ENCODE peak calls at places on chromosomes 6 and 20, in nine cellular contexts. Y is body of pancreas, O is heart right ventricle, E is dorsolateral prefrontal cortex, G is AG09319, U is pancreas, C is fibroblast of lung, W is WTC11, B is lower lobe of right lung. P is an unnamed sample.

GRCh38 chr6:133764011-133764812 is 124.7 kb upstream of the TCF21 start:
- DNase-seq in U (no peak), G (peak; percentile 38), C (peak; percentile 84), W (no peak), E (no peak), Y (no peak), B (no peak), O (no peak), P (no peak)

GRCh38 chr6:9308284-9308683 is 872.9 kb upstream of the SLC35B3 start:
- DNase-seq in B (no peak), U (no peak), G (no peak), C (peak; percentile 3), O (no peak), W (no peak), E (no peak), Y (no peak), P (no peak)

GRCh38 chr6:5125152-5126006 is 40.2 kb downstream of the PPP1R3G start:
- DNase-seq in U (no peak), O (no peak), W (no peak), B (no peak), G (no peak), E (no peak), Y (no peak), C (peak; percentile 75), P (no peak)

GRCh38 chr20:61263938-61264337 is 11.9 kb downstream of the CDH4 start:
- DNase-seq in G (no peak), C (no peak), E (no peak), U (no peak), Y (no peak), O (no peak), W (no peak), B (no peak), P (no peak)

GRCh38 chr6:34560366-34561226 is 4.5 kb upstream of the SPDEF start:
- DNase-seq in G (no peak), E (no peak), O (no peak), Y (no peak), U (no peak), B (no peak), C (peak; percentile 68), W (peak; percentile 39), P (no peak)

GRCh38 chr20:43798591-43799149 is 71.9 kb upstream of the GTSF1L start:
- DNase-seq in Y (no peak), C (no peak), B (no peak), O (no peak), G (no peak), W (no peak), E (no peak), U (no peak), P (no peak)

GRCh38 chr6:69796627-69797390 is at the start of gene LMBRD1:
- DNase-seq in G (peak; percentile 93), E (peak; percentile 99), U (peak; percentile 98), Y (peak; percentile 100), W (peak; percentile 98), B (peak; percentile 99), C (peak; percentile 94), O (peak; percentile 97), P (peak; percentile 88)

GRCh38 chr6:164130151-164130550 is 715.6 kb downstream of the QKI start:
- DNase-seq in O (peak; percentile 33), U (no peak), G (no peak), C (no peak), B (no peak), Y (peak; percentile 12), W (no peak), E (peak; percentile 82), P (no peak)

GRCh38 chr6:151647871-151648639 is 154.2 kb downstream of the CCDC170 start:
- DNase-seq in Y (no peak), W (peak; percentile 89), U (no peak), E (no peak), G (no peak), O (no peak), C (no peak), B (no peak), P (no peak)

GRCh38 chr6:130934848-130935585 is 107.8 kb downstream of the SMLR1 start:
- DNase-seq in C (peak; percentile 57), B (no peak), U (no peak), W (no peak), G (no peak), O (no peak), E (no peak), Y (no peak), P (no peak)

GRCh38 chr20:11304811-11305210 is 612.9 kb upstream of the BTBD3 start:
- DNase-seq in E (no peak), U (no peak), B (no peak), C (no peak), Y (no peak), W (no peak), O (no peak), G (no peak), P (no peak)

GRCh38 chr6:116682334-116682712 is 1.3 kb downstream of the KPNA5 start:
- DNase-seq in G (no peak), C (peak; percentile 68), E (no peak), W (no peak), B (no peak), Y (peak; percentile 13), O (no peak), U (no peak), P (no peak)

GRCh38 chr6:36874016-36874442 is 574 bp downstream of the PPIL1 start:
- DNase-seq in W (no peak), U (peak; percentile 54), O (no peak), G (no peak), E (peak; percentile 35), Y (peak; percentile 84), B (no peak), C (peak; percentile 26), P (no peak)

DNA sequence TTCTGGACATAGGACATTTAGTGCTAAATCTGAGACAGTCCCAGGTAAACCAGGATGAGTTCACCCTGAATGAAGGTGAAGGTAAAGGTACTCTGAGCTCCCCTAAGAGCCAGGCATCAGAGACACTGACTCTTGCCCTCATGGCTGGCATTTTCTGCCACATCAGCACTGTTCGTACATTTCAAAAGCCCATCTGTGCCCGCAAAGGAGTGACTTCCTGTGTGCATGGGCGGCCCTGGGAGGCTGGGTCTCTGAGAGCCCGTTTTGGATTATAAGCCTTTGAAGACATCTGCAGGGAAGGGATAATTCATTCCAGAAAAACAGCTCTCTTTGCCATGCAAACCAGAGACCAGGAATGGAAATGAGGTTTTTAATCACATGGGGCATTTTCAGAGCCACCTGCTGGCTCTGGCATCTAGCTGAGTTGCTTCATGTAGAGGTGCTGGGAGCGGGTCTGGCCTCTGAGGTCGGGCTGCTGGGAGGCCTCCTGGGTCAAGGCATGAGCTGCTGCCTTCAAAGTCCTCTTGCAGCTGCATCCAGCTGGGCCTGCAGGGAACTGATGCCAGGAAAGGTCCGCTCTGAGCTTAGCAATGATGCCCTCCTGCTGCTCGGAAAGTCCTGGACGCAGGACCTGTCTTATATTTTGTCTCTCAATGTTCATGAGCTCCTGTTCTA is 348.4 kb downstream of the DHX35 start:
- DNase-seq in C (no peak), G (no peak), E (no peak), U (no peak), B (no peak), W (peak; percentile 15), O (no peak), Y (no peak), P (no peak)
- TF ChIP-seq CTCF in C (no peak), G (no peak), E (no peak), U (no peak), B (no peak), W (no peak), O (no peak), Y (no peak), P (no peak)

GRCh38 chr6:97445406-97445805 is 162.4 kb upstream of the MMS22L start:
- DNase-seq in G (no peak), C (no peak), Y (no peak), O (no peak), E (no peak), W (no peak), U (no peak), B (no peak), P (no peak)

GRCh38 chr6:97438011-97438671 is 155.1 kb upstream of the MMS22L start:
- DNase-seq in B (no peak), O (no peak), C (no peak), Y (no peak), U (no peak), G (no peak), W (no peak), E (no peak), P (no peak)

GRCh38 chr6:97437087-97437486 is 154.1 kb upstream of the MMS22L start:
- DNase-seq in G (no peak), B (no peak), O (no peak), C (peak; percentile 22), Y (no peak), E (peak; percentile 13), U (no peak), W (no peak), P (no peak)

GRCh38 chr6:97443408-97444080 is 160.5 kb upstream of the MMS22L start:
- DNase-seq in O (no peak), Y (no peak), C (no peak), E (no peak), U (no peak), W (no peak), B (no peak), G (no peak), P (no peak)

GRCh38 chr6:97440590-97441176 is 157.7 kb upstream of the MMS22L start:
- DNase-seq in C (peak; percentile 38), Y (peak; percentile 5), O (peak; percentile 8), U (no peak), W (peak; percentile 42), E (peak; percentile 91), B (no peak), G (no peak), P (no peak)
- TF ChIP-seq CTCF in C (peak; percentile 50), Y (no peak), O (no peak), U (no peak), W (no peak), E (peak; percentile 63), B (no peak), G (peak; percentile 37), P (peak; percentile 48)

GRCh38 chr6:74343804-74344203 is 647.8 kb downstream of the CD109 start:
- DNase-seq in Y (no peak), E (no peak), U (no peak), G (no peak), W (no peak), O (no peak), B (no peak), C (no peak), P (no peak)
- TF ChIP-seq CTCF in Y (peak; percentile 33), E (no peak), U (no peak), G (peak; percentile 24), W (no peak), O (no peak), B (no peak), C (peak; percentile 19), P (peak; percentile 37)

DNA sequence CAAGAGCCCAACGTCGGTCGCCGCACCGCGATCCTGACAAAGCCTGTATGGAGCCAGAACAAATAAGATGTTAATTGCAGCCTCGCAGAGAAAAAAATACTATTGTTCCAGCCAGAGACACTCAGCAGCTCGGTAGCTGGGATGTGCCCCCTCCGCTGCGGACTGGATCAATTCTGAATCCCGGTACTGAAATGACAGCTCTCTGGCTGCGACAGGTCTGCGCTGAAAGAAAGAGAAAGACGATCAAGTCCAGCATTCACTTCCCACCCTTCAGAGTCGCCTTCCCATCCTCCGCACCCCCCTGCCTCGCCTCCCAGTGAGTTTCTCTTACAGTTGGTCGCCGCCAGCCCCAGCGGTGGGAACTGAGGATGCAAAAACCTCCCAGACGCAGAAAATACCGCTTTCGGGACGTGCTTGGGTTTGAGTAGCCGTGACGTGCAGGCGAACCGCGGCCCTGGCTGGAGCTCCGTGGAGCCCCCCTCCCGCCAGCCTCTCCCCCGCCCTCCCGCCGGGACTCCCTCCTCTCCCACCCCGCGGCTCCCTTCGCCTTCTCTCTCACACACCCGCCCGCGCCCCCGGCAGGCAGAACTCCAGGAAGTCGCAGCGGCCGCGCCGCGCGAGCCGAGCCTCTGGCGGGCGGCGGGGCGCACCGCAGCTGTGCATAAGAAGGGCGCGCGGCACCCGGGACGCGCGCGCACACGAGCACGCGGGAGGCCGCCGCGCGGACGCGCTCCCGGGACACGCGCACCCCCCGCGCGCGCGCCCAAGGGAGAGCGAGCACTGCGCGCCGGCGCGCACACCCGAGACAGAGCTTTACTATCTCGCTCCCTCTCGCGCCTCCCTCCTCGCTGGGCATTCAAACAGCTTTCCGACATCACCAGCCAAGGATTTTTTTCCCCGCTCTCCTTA is at the start of gene ADGRB3:
- DNase-seq in E (peak; percentile 92), O (peak; percentile 86), W (peak; percentile 76), C (peak; percentile 68), U (peak; percentile 67), G (no peak), Y (peak; percentile 75), B (peak; percentile 74), P (no peak)
- TF ChIP-seq CTCF in E (peak; percentile 4), O (no peak), W (no peak), C (no peak), U (no peak), G (no peak), Y (peak; percentile 20), B (no peak), P (no peak)

P was measured in AG04450.